ENCODE peak calls at places on chromosomes 6 and 20, in four cellular contexts. T is fibroblast of pulmonary artery, K is heart right ventricle, W is fibroblast of lung. N is an unnamed sample.

GRCh38 chr20:13220194-13220856 is 749 bp upstream of the ISM1 start:
- DNase-seq in T (peak; percentile 26), K (peak; percentile 49), W (peak; percentile 34), N (peak; percentile 32)

GRCh38 chr6:167768471-167769215 is 58.1 kb upstream of the AFDN start:
- DNase-seq in T (no peak), K (no peak), W (no peak), N (no peak)

GRCh38 chr6:54617730-54618129 is 228.8 kb upstream of the FAM83B start:
- DNase-seq in T (peak; percentile 80), K (no peak), W (peak; percentile 90), N (peak; percentile 74)

GRCh38 chr6:90483116-90483839 is 103.6 kb downstream of the MAP3K7 start:
- DNase-seq in T (peak; percentile 29), K (no peak), W (peak; percentile 48), N (peak; percentile 82)

GRCh38 chr20:63499333-63499969 is 568 bp upstream of the EEF1A2 start:
- DNase-seq in T (no peak), K (no peak), W (no peak), N (no peak)

GRCh38 chr6:36914227-36914794 is 28.6 kb downstream of the C6orf89 start:
- DNase-seq in T (peak; percentile 54), K (no peak), W (peak; percentile 34), N (peak; percentile 47)

GRCh38 chr6:127464161-127464880 is 5.1 kb upstream of the KIAA0408 start:
- DNase-seq in T (peak; percentile 76), K (no peak), W (peak; percentile 83), N (peak; percentile 82)

GRCh38 chr6:119215309-119215708 is 134.3 kb downstream of the MAN1A1 start:
- DNase-seq in T (no peak), K (no peak), W (peak; percentile 23), N (no peak)

GRCh38 chr6:22828179-22829062 is 259.1 kb downstream of the HDGFL1 start:
- DNase-seq in T (peak; percentile 98), K (no peak), W (peak; percentile 93), N (peak; percentile 94)

GRCh38 chr6:33668914-33669313 is 42.6 kb downstream of the UQCC2 start:
- DNase-seq in T (no peak), K (no peak), W (no peak), N (no peak)

GRCh38 chr20:38141154-38141888 is 23.7 kb downstream of the TGM2 start:
- DNase-seq in T (no peak), K (no peak), W (no peak), N (no peak)

GRCh38 chr6:170371588-170371987 is 65.0 kb downstream of the FAM120B start:
- DNase-seq in T (no peak), K (no peak), W (peak; percentile 26), N (no peak)

GRCh38 chr6:97085772-97086171 is 161.2 kb downstream of the KLHL32 start:
- DNase-seq in T (no peak), K (no peak), W (no peak), N (peak; percentile 73)

GRCh38 chr6:135162678-135163439 is 18.2 kb upstream of the MYB start:
- DNase-seq in T (peak; percentile 37), K (no peak), W (no peak), N (peak; percentile 55)

GRCh38 chr6:129243377-129243776 is 360.4 kb downstream of the LAMA2 start:
- DNase-seq in T (no peak), K (no peak), W (no peak), N (no peak)

GRCh38 chr6:145756170-145756662 is 20.9 kb upstream of the EPM2A start:
- DNase-seq in T (peak; percentile 99), K (no peak), W (peak; percentile 98), N (peak; percentile 95)

GRCh38 chr6:119542037-119542436 is 192.5 kb upstream of the MAN1A1 start:
- DNase-seq in T (no peak), K (no peak), W (no peak), N (no peak)

GRCh38 chr6:134707342-134707982 is 242.4 kb downstream of the ALDH8A1 start:
- DNase-seq in T (peak; percentile 74), K (no peak), W (no peak), N (peak; percentile 41)

GRCh38 chr6:164693934-164694333 is 615.5 kb downstream of the C6orf118 start:
- DNase-seq in T (peak; percentile 50), K (no peak), W (no peak), N (no peak)

GRCh38 chr6:41970436-41970846 is 28.8 kb upstream of the CCND3 start:
- DNase-seq in T (peak; percentile 76), K (no peak), W (peak; percentile 49), N (peak; percentile 88)

GRCh38 chr20:44097521-44098255 is 89.3 kb downstream of the JPH2 start:
- DNase-seq in T (peak; percentile 39), K (no peak), W (peak; percentile 16), N (no peak)

GRCh38 chr6:135521431-135521830 is 23.9 kb upstream of the AHI1 start:
- DNase-seq in T (no peak), K (no peak), W (no peak), N (peak; percentile 51)

GRCh38 chr6:64459411-64459810 is 823.8 kb downstream of the PHF3 start:
- DNase-seq in T (no peak), K (no peak), W (no peak), N (no peak)

GRCh38 chr6:93964296-93964695 is 544.9 kb upstream of the EPHA7 start:
- DNase-seq in T (no peak), K (no peak), W (no peak), N (no peak)

GRCh38 chr20:24950128-24950835 is 1.2 kb downstream of the CST7 start:
- DNase-seq in T (no peak), K (no peak), W (no peak), N (no peak)

DNA sequence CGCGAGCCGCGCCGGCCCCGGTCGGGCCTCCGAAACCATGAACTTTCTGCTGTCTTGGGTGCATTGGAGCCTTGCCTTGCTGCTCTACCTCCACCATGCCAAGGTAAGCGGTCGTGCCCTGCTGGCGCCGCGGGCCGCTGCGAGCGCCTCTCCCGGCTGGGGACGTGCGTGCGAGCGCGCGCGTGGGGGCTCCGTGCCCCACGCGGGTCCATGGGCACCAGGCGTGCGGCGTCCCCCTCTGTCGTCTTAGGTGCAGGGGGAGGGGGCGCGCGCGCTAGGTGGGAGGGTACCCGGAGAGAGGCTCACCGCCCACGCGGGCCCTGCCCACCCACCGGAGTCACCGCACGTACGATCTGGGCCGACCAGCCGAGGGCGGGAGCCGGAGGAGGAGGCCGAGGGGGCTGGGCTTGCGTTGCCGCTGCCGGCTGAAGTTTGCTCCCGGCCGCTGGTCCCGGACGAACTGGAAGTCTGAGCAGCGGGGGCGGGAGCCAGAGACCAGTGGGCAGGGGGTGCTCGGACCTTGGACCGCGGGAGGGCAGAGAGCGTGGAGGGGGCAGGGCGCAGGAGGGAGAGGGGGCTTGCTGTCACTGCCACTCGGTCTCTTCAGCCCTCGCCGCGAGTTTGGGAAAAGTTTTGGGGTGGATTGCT is 1.3 kb downstream of the VEGFA start:
- DNase-seq in T (peak; percentile 64), K (peak; percentile 73), W (no peak), N (peak; percentile 42)
- TF ChIP-seq CTCF in T (no peak), K (no peak), W (no peak), N (no peak)

DNA sequence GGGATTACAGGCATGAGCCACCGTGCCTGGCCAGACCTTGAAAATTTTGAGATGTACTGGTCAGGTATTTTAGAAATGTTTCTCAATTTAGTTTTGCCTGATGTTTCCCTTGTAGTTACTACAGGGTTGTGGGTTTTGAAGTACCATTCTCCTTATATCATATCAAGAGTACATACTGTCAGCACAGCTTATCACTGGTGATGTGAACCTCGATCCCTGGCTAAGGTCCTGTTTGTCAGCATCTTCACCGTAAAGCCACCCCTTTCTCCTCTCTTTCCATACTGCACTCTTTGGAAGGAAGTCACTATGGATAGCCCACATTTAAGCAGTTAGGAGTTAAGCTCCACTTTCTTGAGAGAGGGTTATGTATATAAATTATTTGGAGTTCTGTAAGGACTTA is 27.8 kb downstream of the PHACTR2 start:
- DNase-seq in T (no peak), K (no peak), W (no peak), N (no peak)
- H3K4me3 ChIP-seq in T (no peak overlapping the region), K (no peak overlapping the region), W (no peak overlapping the region), N (no peak overlapping the region)

GRCh38 chr6:52545050-52545843 is 31.6 kb downstream of the TRAM2 start:
- DNase-seq in T (no peak), K (no peak), W (no peak), N (no peak)
- TF ChIP-seq CTCF in T (no peak), K (no peak), W (no peak), N (no peak)

GRCh38 chr6:15246217-15247211 is 645 bp downstream of the JARID2 start:
- DNase-seq in T (peak; percentile 37), K (no peak), W (peak; percentile 42), N (no peak)
- H3K4me3 ChIP-seq in T (peak overlapping the region; percentile 60), K (peak overlapping the region; percentile 90), W (peak overlapping the region; percentile 99), N (peak overlapping the region; percentile 76)

GRCh38 chr6:161618816-161619454 is 345.1 kb upstream of the AGPAT4 start:
- DNase-seq in T (peak; percentile 49), K (no peak), W (peak; percentile 75), N (peak; percentile 78)
- TF ChIP-seq CTCF in T (peak; percentile 40), K (peak; percentile 33), W (peak; percentile 51), N (peak; percentile 76)

DNA sequence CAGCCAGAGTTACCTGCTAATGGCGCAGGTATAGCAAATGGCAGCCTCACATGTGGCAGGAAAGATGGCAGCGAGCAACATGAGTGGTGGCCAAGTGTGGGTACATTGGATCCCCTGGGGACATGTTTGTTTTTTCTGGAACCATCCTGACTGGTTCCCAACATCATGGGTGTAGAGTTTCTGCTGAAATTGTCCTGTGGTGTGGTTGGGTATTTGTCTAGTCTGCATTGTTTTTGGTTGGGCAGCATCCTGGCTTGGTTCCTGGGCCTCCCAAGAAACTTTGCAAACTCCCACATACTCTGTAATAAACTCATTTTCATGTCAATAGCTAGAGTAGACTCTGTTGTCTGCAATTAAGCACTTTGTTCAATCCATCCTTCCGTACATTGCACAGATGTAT is 282.6 kb downstream of the CDC5L start:
- DNase-seq in T (no peak), K (no peak), W (no peak), N (no peak)
- H3K4me3 ChIP-seq in T (no peak overlapping the region), K (no peak overlapping the region), W (no peak overlapping the region), N (no peak overlapping the region)

GRCh38 chr20:46411637-46412036 is 5.2 kb upstream of the ELMO2 start:
- DNase-seq in T (no peak), K (no peak), W (no peak), N (no peak)

GRCh38 chr20:46408281-46408731 is 1.9 kb upstream of the ELMO2 start:
- DNase-seq in T (no peak), K (no peak), W (no peak), N (no peak)

GRCh38 chr20:46406200-46406985 is at the start of gene ELMO2:
- DNase-seq in T (peak; percentile 97), K (peak; percentile 95), W (peak; percentile 96), N (peak; percentile 94)

GRCh38 chr20:46407671-46407996 is 1.2 kb upstream of the ELMO2 start:
- DNase-seq in T (no peak), K (no peak), W (no peak), N (no peak)

GRCh38 chr20:46406986-46407670 is 713 bp upstream of the ELMO2 start:
- DNase-seq in T (peak; percentile 18), K (peak; percentile 69), W (no peak), N (no peak)
- TF ChIP-seq CTCF in T (no peak), K (peak; percentile 3), W (no peak), N (no peak)

N was measured in fibroblast of mammary gland.